ENCODE peak calls at places on chromosome 15, in four cellular contexts. One of them, this sample, is unnamed.

GRCh38 chr15:73305331-73306211 is 63.2 kb downstream of the HCN4 start:
- DNase-seq in cardiac fibroblast: peak; percentile 83
- DNase-seq in ovary: no peak
- DNase-seq in stomach: no peak
- DNase-seq in this sample: peak; percentile 62

GRCh38 chr15:65377976-65378366 is at the start of gene IGDCC3:
- DNase-seq in cardiac fibroblast: peak; percentile 21
- DNase-seq in ovary: no peak
- DNase-seq in stomach: no peak
- DNase-seq in this sample: peak; percentile 47

GRCh38 chr15:83848315-83849050 is 194.6 kb downstream of the ADAMTSL3 start:
- DNase-seq in ovary: no peak
- DNase-seq in cardiac fibroblast: peak; percentile 96
- DNase-seq in stomach: no peak
- DNase-seq in this sample: no peak

GRCh38 chr15:68678746-68679145 is 100.0 kb downstream of the CORO2B start:
- DNase-seq in ovary: no peak
- DNase-seq in cardiac fibroblast: no peak
- DNase-seq in stomach: no peak
- DNase-seq in this sample: no peak

GRCh38 chr15:73677146-73677607 is 7.0 kb upstream of the CD276 start:
- DNase-seq in stomach: peak; percentile 77
- DNase-seq in cardiac fibroblast: peak; percentile 78
- DNase-seq in ovary: peak; percentile 80
- DNase-seq in this sample: peak; percentile 70

GRCh38 chr15:90609254-90610185 is 79.8 kb downstream of the CRTC3 start:
- DNase-seq in stomach: no peak
- DNase-seq in ovary: no peak
- DNase-seq in cardiac fibroblast: no peak
- DNase-seq in this sample: no peak

GRCh38 chr15:40069178-40070165 is 30.5 kb upstream of the SRP14 start:
- DNase-seq in cardiac fibroblast: peak; percentile 56
- DNase-seq in stomach: peak; percentile 99
- DNase-seq in ovary: peak; percentile 70
- DNase-seq in this sample: peak; percentile 100

GRCh38 chr15:34619151-34619550 is 35.7 kb upstream of the GOLGA8B start:
- DNase-seq in stomach: no peak
- DNase-seq in ovary: no peak
- DNase-seq in cardiac fibroblast: no peak
- DNase-seq in this sample: no peak

GRCh38 chr15:79378394-79379158 is 53.6 kb upstream of the MINAR1 start:
- DNase-seq in cardiac fibroblast: peak; percentile 35
- DNase-seq in ovary: no peak
- DNase-seq in stomach: no peak
- DNase-seq in this sample: no peak

GRCh38 chr15:68316061-68316804 is 38.7 kb downstream of the FEM1B start:
- DNase-seq in stomach: peak; percentile 26
- DNase-seq in cardiac fibroblast: no peak
- DNase-seq in ovary: peak; percentile 29
- DNase-seq in this sample: no peak

GRCh38 chr15:59096429-59096828 is 8.5 kb upstream of the CCNB2 start:
- DNase-seq in ovary: no peak
- DNase-seq in stomach: no peak
- DNase-seq in cardiac fibroblast: no peak
- DNase-seq in this sample: no peak

GRCh38 chr15:85955501-85956391 is 123.9 kb upstream of the AGBL1 start:
- DNase-seq in stomach: no peak
- DNase-seq in cardiac fibroblast: no peak
- DNase-seq in ovary: no peak
- DNase-seq in this sample: no peak

GRCh38 chr15:57118013-57118799 is 199.8 kb downstream of the TCF12 start:
- DNase-seq in cardiac fibroblast: peak; percentile 52
- DNase-seq in stomach: no peak
- DNase-seq in ovary: no peak
- DNase-seq in this sample: no peak

GRCh38 chr15:76366714-76367113 is 30.1 kb downstream of the ISL2 start:
- DNase-seq in ovary: no peak
- DNase-seq in stomach: no peak
- DNase-seq in cardiac fibroblast: no peak
- DNase-seq in this sample: peak; percentile 12

GRCh38 chr15:70318996-70319465 is 221.3 kb upstream of the TLE3 start:
- DNase-seq in cardiac fibroblast: peak; percentile 67
- DNase-seq in stomach: no peak
- DNase-seq in ovary: peak; percentile 57
- DNase-seq in this sample: no peak

GRCh38 chr15:38299216-38299615 is 46.6 kb downstream of the SPRED1 start:
- DNase-seq in ovary: no peak
- DNase-seq in stomach: no peak
- DNase-seq in cardiac fibroblast: peak; percentile 80
- DNase-seq in this sample: no peak

GRCh38 chr15:85646538-85647091 is 148.1 kb downstream of the KLHL25 start:
- DNase-seq in stomach: no peak
- DNase-seq in ovary: no peak
- DNase-seq in cardiac fibroblast: peak; percentile 57
- DNase-seq in this sample: no peak

GRCh38 chr15:35484231-35484945 is 61.6 kb downstream of the DPH6 start:
- DNase-seq in stomach: no peak
- DNase-seq in ovary: no peak
- DNase-seq in cardiac fibroblast: peak; percentile 9
- DNase-seq in this sample: no peak

GRCh38 chr15:26971303-26972018 is 480 bp downstream of the GABRG3 start:
- DNase-seq in ovary: no peak
- DNase-seq in stomach: no peak
- DNase-seq in cardiac fibroblast: no peak
- DNase-seq in this sample: peak; percentile 32

GRCh38 chr15:69160976-69161877 is 792 bp downstream of the GLCE start:
- DNase-seq in ovary: peak; percentile 39
- DNase-seq in cardiac fibroblast: peak; percentile 33
- DNase-seq in stomach: peak; percentile 29
- DNase-seq in this sample: peak; percentile 34

GRCh38 chr15:67144609-67145306 is 79.4 kb downstream of the SMAD3 start:
- DNase-seq in ovary: no peak
- DNase-seq in stomach: no peak
- DNase-seq in cardiac fibroblast: peak; percentile 88
- DNase-seq in this sample: no peak

GRCh38 chr15:74392402-74392876 is 25.0 kb upstream of the CYP11A1 start:
- DNase-seq in stomach: no peak
- DNase-seq in ovary: peak; percentile 53
- DNase-seq in cardiac fibroblast: no peak
- DNase-seq in this sample: no peak

GRCh38 chr15:50289749-50290148 is 24.2 kb upstream of the HDC start:
- DNase-seq in ovary: no peak
- DNase-seq in stomach: no peak
- DNase-seq in cardiac fibroblast: no peak
- DNase-seq in this sample: no peak

GRCh38 chr15:74383695-74384565 is 16.5 kb upstream of the CYP11A1 start:
- DNase-seq in cardiac fibroblast: peak; percentile 58
- DNase-seq in stomach: peak; percentile 44
- DNase-seq in ovary: no peak
- DNase-seq in this sample: no peak

GRCh38 chr15:67082007-67082536 is 16.7 kb downstream of the SMAD3 start:
- DNase-seq in ovary: no peak
- DNase-seq in cardiac fibroblast: no peak
- DNase-seq in stomach: peak; percentile 81
- DNase-seq in this sample: no peak

GRCh38 chr15:45180201-45180600 is 7.6 kb downstream of the SHF start:
- DNase-seq in stomach: no peak
- DNase-seq in ovary: no peak
- DNase-seq in cardiac fibroblast: no peak
- DNase-seq in this sample: no peak

GRCh38 chr15:65525622-65526021 is 4.6 kb upstream of the HACD3 start:
- DNase-seq in ovary: peak; percentile 28
- DNase-seq in stomach: no peak
- DNase-seq in cardiac fibroblast: peak; percentile 47
- DNase-seq in this sample: peak; percentile 15

GRCh38 chr15:97683816-97684215 is 276.7 kb upstream of the ARRDC4 start:
- DNase-seq in cardiac fibroblast: no peak
- DNase-seq in ovary: no peak
- DNase-seq in stomach: no peak
- DNase-seq in this sample: no peak

GRCh38 chr15:38781196-38781595 is 216.6 kb upstream of the RASGRP1 start:
- DNase-seq in stomach: no peak
- DNase-seq in cardiac fibroblast: no peak
- DNase-seq in ovary: no peak
- DNase-seq in this sample: no peak

GRCh38 chr15:81256916-81257315 is 60.2 kb downstream of the IL16 start:
- DNase-seq in cardiac fibroblast: peak; percentile 73
- DNase-seq in ovary: no peak
- DNase-seq in stomach: no peak
- DNase-seq in this sample: no peak

GRCh38 chr15:98518823-98519561 is 129.3 kb upstream of the IGF1R start:
- DNase-seq in cardiac fibroblast: peak; percentile 84
- DNase-seq in ovary: peak; percentile 62
- DNase-seq in stomach: peak; percentile 44
- DNase-seq in this sample: peak; percentile 41

GRCh38 chr15:68445351-68445750 is 13.4 kb upstream of the ITGA11 start:
- DNase-seq in stomach: no peak
- DNase-seq in ovary: no peak
- DNase-seq in cardiac fibroblast: no peak
- DNase-seq in this sample: no peak

GRCh38 chr15:57580866-57581265 is 10.8 kb upstream of the MYZAP start:
- DNase-seq in cardiac fibroblast: no peak
- DNase-seq in ovary: no peak
- DNase-seq in stomach: no peak
- DNase-seq in this sample: no peak

DNA sequence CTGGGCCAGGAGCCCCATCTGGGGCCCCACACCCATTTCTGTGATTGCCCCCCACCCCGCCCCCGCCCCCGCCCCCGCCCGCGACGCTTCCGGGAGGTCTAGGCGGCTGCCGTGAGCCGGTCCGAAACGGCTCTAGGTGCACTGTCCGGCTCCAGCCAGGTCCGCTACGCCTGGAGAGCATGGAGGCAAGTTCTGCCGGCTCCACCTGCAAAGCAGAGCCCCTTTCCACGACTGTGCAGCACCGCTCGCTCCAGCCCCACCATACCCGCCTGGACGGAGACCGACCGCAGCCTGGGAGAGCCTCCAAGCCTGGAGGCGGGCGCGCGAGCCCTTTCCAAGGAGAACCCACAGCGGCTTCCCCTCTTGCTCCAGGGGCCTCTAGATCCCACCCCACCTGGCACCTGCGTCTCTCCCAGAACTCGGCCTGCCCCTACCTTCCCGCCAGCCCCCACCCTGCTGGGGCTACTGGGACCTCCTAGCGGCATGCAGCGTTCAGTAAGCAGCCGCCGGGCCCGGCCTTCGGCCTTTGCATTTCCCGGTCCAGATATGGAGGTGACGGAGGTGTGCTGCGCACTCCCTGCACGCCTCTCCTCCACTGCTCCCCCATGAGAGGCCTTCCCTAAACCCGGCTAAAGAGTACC is 66.2 kb downstream of the KLF13 start:
- DNase-seq in ovary: peak; percentile 43
- DNase-seq in stomach: peak; percentile 56
- DNase-seq in cardiac fibroblast: no peak
- DNase-seq in this sample: peak; percentile 66
- H3K4me3 ChIP-seq in ovary: peak overlapping the region; percentile 55
- H3K4me3 ChIP-seq in stomach: peak overlapping the region; percentile 60
- H3K4me3 ChIP-seq in cardiac fibroblast: peak overlapping the region; percentile 67
- H3K4me3 ChIP-seq in this sample: peak overlapping the region; percentile 89

GRCh38 chr15:77964193-77964592 is 113.3 kb downstream of the TBC1D2B start:
- DNase-seq in cardiac fibroblast: no peak
- DNase-seq in ovary: no peak
- DNase-seq in stomach: no peak
- DNase-seq in this sample: no peak

DNA sequence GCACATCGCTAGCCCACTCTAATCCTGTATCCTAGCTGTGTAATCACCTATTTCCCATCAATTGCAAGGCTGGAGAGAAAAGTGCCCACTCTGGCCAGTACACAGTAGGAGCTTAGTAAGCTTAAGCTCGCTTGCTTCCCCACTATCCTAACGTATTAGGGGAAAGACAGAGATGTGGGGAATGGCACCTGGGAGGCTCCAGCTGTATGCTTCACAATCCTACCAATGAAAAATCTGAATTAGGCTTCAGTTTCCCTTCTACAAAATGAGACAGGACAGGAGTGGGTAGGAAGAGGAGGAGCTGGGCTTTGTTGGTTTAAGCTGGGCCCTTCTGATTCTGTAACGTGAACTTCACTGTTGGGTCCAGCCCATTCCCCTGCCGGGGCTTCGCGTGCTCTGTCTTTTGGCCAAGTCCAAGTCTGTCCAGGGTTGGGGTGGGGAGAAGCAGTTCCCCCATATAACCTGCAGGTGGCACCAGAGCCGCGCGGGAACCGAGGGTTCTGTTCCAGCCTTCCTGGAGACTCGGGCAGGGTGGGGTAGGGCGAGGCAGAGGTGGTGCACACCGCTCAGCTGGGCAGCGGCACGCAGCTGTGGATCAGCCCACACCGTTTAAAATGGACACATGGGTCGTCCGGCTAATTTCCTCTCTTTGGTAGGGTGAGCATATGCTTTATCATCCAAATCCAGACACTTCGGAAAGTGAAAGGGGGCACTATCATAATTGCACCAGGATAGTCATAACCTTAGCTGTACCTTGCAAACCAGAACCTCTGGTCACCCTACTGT is 118.2 kb downstream of the TBC1D2B start:
- DNase-seq in stomach: peak; percentile 83
- DNase-seq in ovary: peak; percentile 81
- DNase-seq in cardiac fibroblast: peak; percentile 68
- DNase-seq in this sample: peak; percentile 71
- H3K4me3 ChIP-seq in stomach: peak overlapping the region; percentile 28
- H3K4me3 ChIP-seq in ovary: no peak overlapping the region
- H3K4me3 ChIP-seq in cardiac fibroblast: peak overlapping the region; percentile 30
- H3K4me3 ChIP-seq in this sample: no peak overlapping the region

GRCh38 chr15:94177112-94177511 is 54.2 kb upstream of the MCTP2 start:
- DNase-seq in ovary: no peak
- DNase-seq in stomach: no peak
- DNase-seq in cardiac fibroblast: no peak
- DNase-seq in this sample: no peak

GRCh38 chr15:94185547-94186236 is 45.7 kb upstream of the MCTP2 start:
- DNase-seq in stomach: no peak
- DNase-seq in ovary: no peak
- DNase-seq in cardiac fibroblast: no peak
- DNase-seq in this sample: no peak

GRCh38 chr15:94186770-94187331 is 44.5 kb upstream of the MCTP2 start:
- DNase-seq in stomach: no peak
- DNase-seq in cardiac fibroblast: no peak
- DNase-seq in ovary: no peak
- DNase-seq in this sample: no peak

GRCh38 chr15:94182883-94183282 is 48.5 kb upstream of the MCTP2 start:
- DNase-seq in ovary: no peak
- DNase-seq in stomach: no peak
- DNase-seq in cardiac fibroblast: no peak
- DNase-seq in this sample: no peak
- H3K4me3 ChIP-seq in ovary: no peak overlapping the region
- H3K4me3 ChIP-seq in stomach: no peak overlapping the region
- H3K4me3 ChIP-seq in cardiac fibroblast: no peak overlapping the region
- H3K4me3 ChIP-seq in this sample: no peak overlapping the region

DNA sequence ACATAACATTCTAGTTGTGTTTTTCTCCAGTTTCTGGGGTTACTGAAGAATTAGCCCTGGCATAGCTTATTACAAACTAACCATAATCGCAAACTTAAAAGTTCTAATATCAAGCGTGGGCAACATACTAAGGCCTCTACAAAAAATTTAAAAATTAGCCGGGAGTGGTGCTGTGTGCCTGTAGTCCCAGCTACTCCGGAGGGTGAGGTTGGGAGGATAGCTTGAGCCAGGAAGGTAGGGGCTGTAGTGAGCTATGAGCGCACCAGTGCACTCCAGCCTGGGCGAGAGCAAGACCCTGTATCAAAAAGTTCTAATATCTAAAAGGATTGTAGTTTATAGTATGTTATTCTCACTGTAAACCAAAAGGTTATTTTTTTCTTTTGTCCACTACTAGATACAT is 1.1 kb downstream of the OIP5 start:
- DNase-seq in stomach: no peak
- DNase-seq in ovary: no peak
- DNase-seq in cardiac fibroblast: no peak
- DNase-seq in this sample: no peak
- H3K4me3 ChIP-seq in stomach: no peak overlapping the region
- H3K4me3 ChIP-seq in ovary: no peak overlapping the region
- H3K4me3 ChIP-seq in cardiac fibroblast: peak overlapping the region; percentile 100
- H3K4me3 ChIP-seq in this sample: no peak overlapping the region